ENCODE peak calls at places on chromosomes 16 and 17, in eight cellular contexts. U is head of caudate nucleus, M is GM13976, Q is fibroblast of lung, B is Kasumi-1, S is fibroblast of mammary gland, T is Peyer's patch, G is GM18507. C is an unnamed sample.

GRCh38 chr16:57477531-57478202 is 8.6 kb downstream of the DOK4 start:
- DNase-seq in Q (no peak), M (no peak), S (no peak), U (no peak), B (no peak), T (peak), G (no peak), C (no peak)

GRCh38 chr16:86882586-86883280 is 304.4 kb downstream of the FOXL1 start:
- DNase-seq in U (peak), T (no peak), M (no peak), B (no peak), S (peak), G (no peak), Q (peak), C (no peak)

GRCh38 chr17:760371-760770 is 8.3 kb upstream of the GEMIN4 start:
- DNase-seq in G (no peak), U (no peak), T (no peak), B (no peak), M (no peak), S (no peak), Q (no peak), C (no peak)

GRCh38 chr17:38707678-38708351 is 2.7 kb downstream of the MLLT6 start:
- DNase-seq in Q (no peak), T (no peak), B (no peak), G (no peak), M (no peak), S (no peak), U (no peak), C (no peak)

GRCh38 chr17:28982191-28982793 is 23.5 kb downstream of the SEZ6 start:
- DNase-seq in B (peak), T (peak), G (peak), M (peak), Q (peak), U (no peak), S (no peak), C (peak)

GRCh38 chr16:1263591-1264216 is 7.8 kb downstream of the TPSD1 start:
- DNase-seq in T (no peak), B (no peak), G (no peak), Q (no peak), S (no peak), M (no peak), U (no peak), C (no peak)

GRCh38 chr17:32283745-32284207 is 18.1 kb downstream of the RHBDL3 start:
- DNase-seq in Q (peak), B (no peak), M (peak), S (peak), T (no peak), G (no peak), U (peak), C (no peak)

GRCh38 chr16:1486551-1487390 is 2.0 kb downstream of the PTX4 start:
- DNase-seq in S (no peak), T (no peak), M (no peak), G (no peak), U (no peak), Q (no peak), B (no peak), C (no peak)

GRCh38 chr16:57747496-57747895 is 11.9 kb downstream of the KATNB1 start:
- DNase-seq in S (no peak), M (no peak), Q (no peak), G (no peak), U (no peak), B (no peak), T (no peak), C (no peak)

C was measured in Jurkat, Clone E6-1.